ENCODE peak calls at places on chromosomes 16 and 17, in eight cellular contexts. M is tibial nerve, G is osteoblast, V is stomach, L is psoas muscle, J is ovary, K is ascending aorta, B is H7. C is an unnamed sample. For H3K36me3, the result is how much of the 10 kb centered on the place peaks cover.

GRCh38 chr17:21008516-21008915 is 34.3 kb downstream of the USP22 start:
- DNase-seq in M (no peak), G (no peak), V (no peak), L (peak), J (no peak), K (no peak), B (peak), C (no peak)

GRCh38 chr16:14545346-14545884 is 84.6 kb downstream of the PARN start:
- DNase-seq in M (no peak), G (no peak), V (peak), L (no peak), J (no peak), K (no peak), B (no peak), C (no peak)

GRCh38 chr16:7400117-7400890 is 67.7 kb downstream of the RBFOX1 start:
- DNase-seq in M (no peak), G (no peak), V (no peak), L (no peak), J (no peak), K (no peak), B (no peak), C (no peak)

GRCh38 chr16:70252355-70252988 is 732 bp upstream of the EXOSC6 start:
- DNase-seq in M (no peak), G (peak), V (no peak), L (peak), J (no peak), K (no peak), B (peak), C (no peak)

GRCh38 chr16:88494335-88495154 is 41.5 kb downstream of the ZFPM1 start:
- DNase-seq in M (no peak), G (no peak), V (no peak), L (no peak), J (peak), K (no peak), B (peak), C (no peak)

GRCh38 chr16:64144612-64145011 is 977.3 kb downstream of the CDH11 start:
- DNase-seq in M (no peak), G (peak), V (no peak), L (no peak), J (no peak), K (no peak), B (no peak), C (no peak)

GRCh38 chr17:78144146-78144719 is 2.0 kb upstream of the C17orf99 start:
- DNase-seq in M (peak), G (peak), V (peak), L (peak), J (peak), K (peak), B (no peak), C (peak)

GRCh38 chr16:59683709-59684108 is 949.6 kb upstream of the GOT2 start:
- DNase-seq in M (no peak), G (peak), V (no peak), L (no peak), J (no peak), K (no peak), B (no peak), C (no peak)

GRCh38 chr16:23879735-23880373 is 44.1 kb downstream of the PRKCB start:
- DNase-seq in M (no peak), G (no peak), V (no peak), L (no peak), J (no peak), K (no peak), B (no peak), C (no peak)

GRCh38 chr16:84759906-84760305 is 59.9 kb upstream of the CRISPLD2 start:
- DNase-seq in M (no peak), G (no peak), V (no peak), L (no peak), J (no peak), K (no peak), B (no peak), C (no peak)

GRCh38 chr17:17151541-17151940 is 54.6 kb downstream of the PLD6 start:
- DNase-seq in M (no peak), G (peak), V (no peak), L (no peak), J (no peak), K (no peak), B (no peak), C (no peak)

GRCh38 chr16:54193656-54194007 is 93.0 kb downstream of the IRX3 start:
- DNase-seq in M (peak), G (peak), V (peak), L (peak), J (peak), K (no peak), B (peak), C (peak)

GRCh38 chr17:65801513-65801912 is 240.1 kb upstream of the AXIN2 start:
- DNase-seq in M (no peak), G (no peak), V (no peak), L (no peak), J (no peak), K (no peak), B (no peak), C (no peak)

GRCh38 chr17:75155191-75155601 is 884 bp upstream of the JPT1 start:
- DNase-seq in M (no peak), G (peak), V (no peak), L (no peak), J (no peak), K (no peak), B (peak), C (no peak)

GRCh38 chr16:67723151-67723915 is 4.2 kb upstream of the GFOD2 start:
- DNase-seq in M (no peak), G (peak), V (no peak), L (no peak), J (no peak), K (no peak), B (no peak), C (no peak)

GRCh38 chr16:5347561-5347960 is 250.0 kb upstream of the EEF2KMT start:
- DNase-seq in M (no peak), G (peak), V (no peak), L (no peak), J (no peak), K (no peak), B (no peak), C (no peak)

GRCh38 chr17:75078097-75079022 is 9.4 kb upstream of the SLC16A5 start:
- DNase-seq in M (no peak), G (peak), V (no peak), L (no peak), J (no peak), K (no peak), B (no peak), C (no peak)

GRCh38 chr16:89695086-89695874 is 6.2 kb downstream of the SPATA2L start:
- DNase-seq in M (no peak), G (peak), V (no peak), L (peak), J (no peak), K (no peak), B (peak), C (no peak)
- H3K36me3 ChIP-seq in M (under half), G (under half), V (half or more), L (half or more), J (under half), K (under half), B (under half), C (under half)

GRCh38 chr16:24969071-24969470 is 46.1 kb downstream of the ARHGAP17 start:
- DNase-seq in M (no peak), G (no peak), V (no peak), L (no peak), J (no peak), K (no peak), B (no peak), C (no peak)
- H3K36me3 ChIP-seq in M (under half), G (half or more), V (half or more), L (half or more), J (under half), K (half or more), B (under half), C (half or more)

GRCh38 chr17:27741971-27742370 is 58.4 kb downstream of the NOS2 start:
- DNase-seq in M (no peak), G (no peak), V (no peak), L (no peak), J (no peak), K (no peak), B (no peak), C (no peak)

GRCh38 chr17:27746881-27747280 is 53.4 kb downstream of the NOS2 start:
- DNase-seq in M (no peak), G (no peak), V (no peak), L (no peak), J (no peak), K (no peak), B (peak), C (no peak)

GRCh38 chr17:27747462-27748359 is 52.6 kb downstream of the NOS2 start:
- DNase-seq in M (no peak), G (peak), V (no peak), L (no peak), J (no peak), K (no peak), B (no peak), C (no peak)

GRCh38 chr17:27741361-27741861 is 58.9 kb downstream of the NOS2 start:
- DNase-seq in M (no peak), G (no peak), V (no peak), L (no peak), J (no peak), K (no peak), B (peak), C (no peak)

DNA sequence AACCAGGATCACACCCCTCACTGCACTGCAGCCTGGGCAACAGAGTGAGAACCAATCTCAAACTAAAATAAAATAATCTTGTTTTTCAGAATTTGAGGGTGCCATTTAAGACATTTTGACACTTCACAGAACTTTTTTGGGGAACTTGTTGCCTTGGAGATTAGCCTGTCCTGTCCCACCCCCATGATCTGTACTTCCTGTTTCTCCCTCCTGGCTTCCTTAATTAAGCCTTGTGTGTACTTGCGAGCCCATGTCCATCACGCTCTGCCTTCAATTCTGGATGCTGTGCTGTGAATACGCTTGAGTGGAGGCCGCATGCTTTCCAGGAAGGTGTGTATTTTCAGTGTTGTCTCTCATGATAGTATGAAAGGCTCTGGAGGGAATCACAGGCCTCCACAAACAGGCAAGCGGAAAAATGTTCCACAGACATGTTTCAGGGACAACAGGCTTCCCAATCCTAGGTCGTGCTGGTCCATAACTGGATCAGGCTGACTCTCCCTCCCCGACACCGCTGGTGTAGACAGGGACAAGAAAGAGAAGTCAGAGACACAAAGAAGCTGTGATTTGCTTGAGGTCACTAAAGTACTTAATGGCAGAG is 56.9 kb downstream of the NOS2 start:
- DNase-seq in M (no peak), G (no peak), V (no peak), L (no peak), J (no peak), K (no peak), B (no peak), C (no peak)
- H3K36me3 ChIP-seq in M (under half), G (under half), V (under half), L (under half), J (under half), K (under half), B (under half), C (under half)

DNA sequence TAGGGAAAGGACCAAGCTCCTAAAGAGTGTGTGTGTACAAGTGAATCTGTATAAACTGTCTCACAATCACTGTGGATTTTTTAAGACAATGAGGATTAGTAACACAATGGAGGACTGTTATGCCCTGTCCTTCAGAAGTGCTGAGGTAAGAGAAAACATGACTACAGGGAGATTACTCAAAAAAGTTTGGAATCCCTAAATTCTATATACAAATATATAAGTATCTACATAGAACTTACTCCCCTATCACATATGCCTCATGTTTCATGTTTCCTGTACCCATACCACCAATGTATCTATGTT is 81.9 kb downstream of the STH start:
- DNase-seq in M (no peak), G (no peak), V (no peak), L (no peak), J (no peak), K (no peak), B (no peak), C (no peak)
- H3K36me3 ChIP-seq in M (under half), G (under half), V (under half), L (under half), J (under half), K (under half), B (under half), C (under half)

C was measured in left ventricle myocardium inferior.